ENCODE peak calls at places on chromosomes 11 and 22, in ten cellular contexts. One of them, this sample, is unnamed.

GRCh38 chr11:6111635-6112034 is 4.2 kb downstream of the OR56B4 start:
- DNase-seq in progenitor cell of endocrine pancreas: no peak
- DNase-seq in transverse colon: no peak
- DNase-seq in NCI-H1105 treated with DMSO at 0.1 percent for 48 hours: no peak
- DNase-seq in AG08395: no peak
- DNase-seq in activated CD4-positive, alpha-beta T cell treated with anti-CD3 and anti-CD28 coated beads, Interleukin-2, amount 50 U/mL, for 1 hour: no peak
- DNase-seq in HCT116: no peak
- DNase-seq in left lung: no peak
- DNase-seq in hepatic stellate cell: no peak
- DNase-seq in CD8-positive, alpha-beta T cell: no peak
- DNase-seq in this sample: no peak

GRCh38 chr22:48729499-48730171 is 1098.0 kb downstream of the BRD1 start:
- DNase-seq in progenitor cell of endocrine pancreas: no peak
- DNase-seq in transverse colon: no peak
- DNase-seq in NCI-H1105 treated with DMSO at 0.1 percent for 48 hours: no peak
- DNase-seq in AG08395: no peak
- DNase-seq in activated CD4-positive, alpha-beta T cell treated with anti-CD3 and anti-CD28 coated beads, Interleukin-2, amount 50 U/mL, for 1 hour: no peak
- DNase-seq in HCT116: no peak
- DNase-seq in left lung: peak
- DNase-seq in hepatic stellate cell: no peak
- DNase-seq in CD8-positive, alpha-beta T cell: no peak
- DNase-seq in this sample: no peak

GRCh38 chr11:37124384-37124783 is 526.3 kb upstream of the RAG2 start:
- DNase-seq in progenitor cell of endocrine pancreas: no peak
- DNase-seq in transverse colon: no peak
- DNase-seq in NCI-H1105 treated with DMSO at 0.1 percent for 48 hours: no peak
- DNase-seq in AG08395: no peak
- DNase-seq in activated CD4-positive, alpha-beta T cell treated with anti-CD3 and anti-CD28 coated beads, Interleukin-2, amount 50 U/mL, for 1 hour: no peak
- DNase-seq in HCT116: no peak
- DNase-seq in left lung: no peak
- DNase-seq in hepatic stellate cell: no peak
- DNase-seq in CD8-positive, alpha-beta T cell: no peak
- DNase-seq in this sample: no peak

GRCh38 chr11:119726585-119727522 is 2.1 kb downstream of the NECTIN1 start:
- DNase-seq in progenitor cell of endocrine pancreas: no peak
- DNase-seq in transverse colon: no peak
- DNase-seq in NCI-H1105 treated with DMSO at 0.1 percent for 48 hours: no peak
- DNase-seq in AG08395: no peak
- DNase-seq in activated CD4-positive, alpha-beta T cell treated with anti-CD3 and anti-CD28 coated beads, Interleukin-2, amount 50 U/mL, for 1 hour: no peak
- DNase-seq in HCT116: no peak
- DNase-seq in left lung: peak
- DNase-seq in hepatic stellate cell: no peak
- DNase-seq in CD8-positive, alpha-beta T cell: no peak
- DNase-seq in this sample: no peak

GRCh38 chr11:19253149-19253540 is 12.4 kb upstream of the E2F8 start:
- DNase-seq in progenitor cell of endocrine pancreas: no peak
- DNase-seq in transverse colon: peak
- DNase-seq in NCI-H1105 treated with DMSO at 0.1 percent for 48 hours: peak
- DNase-seq in AG08395: no peak
- DNase-seq in activated CD4-positive, alpha-beta T cell treated with anti-CD3 and anti-CD28 coated beads, Interleukin-2, amount 50 U/mL, for 1 hour: no peak
- DNase-seq in HCT116: no peak
- DNase-seq in left lung: no peak
- DNase-seq in hepatic stellate cell: no peak
- DNase-seq in CD8-positive, alpha-beta T cell: no peak
- DNase-seq in this sample: no peak

GRCh38 chr22:46593211-46593676 is 26.9 kb upstream of the GRAMD4 start:
- DNase-seq in progenitor cell of endocrine pancreas: no peak
- DNase-seq in transverse colon: peak
- DNase-seq in NCI-H1105 treated with DMSO at 0.1 percent for 48 hours: no peak
- DNase-seq in AG08395: no peak
- DNase-seq in activated CD4-positive, alpha-beta T cell treated with anti-CD3 and anti-CD28 coated beads, Interleukin-2, amount 50 U/mL, for 1 hour: no peak
- DNase-seq in HCT116: no peak
- DNase-seq in left lung: peak
- DNase-seq in hepatic stellate cell: no peak
- DNase-seq in CD8-positive, alpha-beta T cell: peak
- DNase-seq in this sample: peak

GRCh38 chr11:23961503-23962338 is 535.1 kb upstream of the LUZP2 start:
- DNase-seq in progenitor cell of endocrine pancreas: no peak
- DNase-seq in transverse colon: no peak
- DNase-seq in NCI-H1105 treated with DMSO at 0.1 percent for 48 hours: no peak
- DNase-seq in AG08395: no peak
- DNase-seq in activated CD4-positive, alpha-beta T cell treated with anti-CD3 and anti-CD28 coated beads, Interleukin-2, amount 50 U/mL, for 1 hour: no peak
- DNase-seq in HCT116: no peak
- DNase-seq in left lung: no peak
- DNase-seq in hepatic stellate cell: no peak
- DNase-seq in CD8-positive, alpha-beta T cell: no peak
- DNase-seq in this sample: no peak

GRCh38 chr11:118438314-118438931 is 2.1 kb downstream of the KMT2A start:
- DNase-seq in progenitor cell of endocrine pancreas: no peak
- DNase-seq in transverse colon: peak
- DNase-seq in NCI-H1105 treated with DMSO at 0.1 percent for 48 hours: peak
- DNase-seq in AG08395: peak
- DNase-seq in activated CD4-positive, alpha-beta T cell treated with anti-CD3 and anti-CD28 coated beads, Interleukin-2, amount 50 U/mL, for 1 hour: peak
- DNase-seq in HCT116: no peak
- DNase-seq in left lung: no peak
- DNase-seq in hepatic stellate cell: peak
- DNase-seq in CD8-positive, alpha-beta T cell: peak
- DNase-seq in this sample: peak

GRCh38 chr11:80320765-80321164 is 879.9 kb upstream of the TENM4 start:
- DNase-seq in progenitor cell of endocrine pancreas: no peak
- DNase-seq in transverse colon: no peak
- DNase-seq in NCI-H1105 treated with DMSO at 0.1 percent for 48 hours: peak
- DNase-seq in AG08395: no peak
- DNase-seq in activated CD4-positive, alpha-beta T cell treated with anti-CD3 and anti-CD28 coated beads, Interleukin-2, amount 50 U/mL, for 1 hour: no peak
- DNase-seq in HCT116: no peak
- DNase-seq in left lung: no peak
- DNase-seq in hepatic stellate cell: no peak
- DNase-seq in CD8-positive, alpha-beta T cell: no peak
- DNase-seq in this sample: no peak

GRCh38 chr11:128518493-128519207 is 68.7 kb downstream of the ETS1 start:
- DNase-seq in progenitor cell of endocrine pancreas: no peak
- DNase-seq in transverse colon: no peak
- DNase-seq in NCI-H1105 treated with DMSO at 0.1 percent for 48 hours: no peak
- DNase-seq in AG08395: no peak
- DNase-seq in activated CD4-positive, alpha-beta T cell treated with anti-CD3 and anti-CD28 coated beads, Interleukin-2, amount 50 U/mL, for 1 hour: no peak
- DNase-seq in HCT116: no peak
- DNase-seq in left lung: no peak
- DNase-seq in hepatic stellate cell: no peak
- DNase-seq in CD8-positive, alpha-beta T cell: no peak
- DNase-seq in this sample: no peak

GRCh38 chr22:31618057-31618456 is 44.0 kb downstream of the PISD start:
- DNase-seq in progenitor cell of endocrine pancreas: no peak
- DNase-seq in transverse colon: no peak
- DNase-seq in NCI-H1105 treated with DMSO at 0.1 percent for 48 hours: peak
- DNase-seq in AG08395: no peak
- DNase-seq in activated CD4-positive, alpha-beta T cell treated with anti-CD3 and anti-CD28 coated beads, Interleukin-2, amount 50 U/mL, for 1 hour: no peak
- DNase-seq in HCT116: no peak
- DNase-seq in left lung: no peak
- DNase-seq in hepatic stellate cell: no peak
- DNase-seq in CD8-positive, alpha-beta T cell: no peak
- DNase-seq in this sample: no peak

GRCh38 chr22:48615171-48616008 is 1212.3 kb downstream of the BRD1 start:
- DNase-seq in progenitor cell of endocrine pancreas: no peak
- DNase-seq in transverse colon: no peak
- DNase-seq in NCI-H1105 treated with DMSO at 0.1 percent for 48 hours: no peak
- DNase-seq in AG08395: no peak
- DNase-seq in activated CD4-positive, alpha-beta T cell treated with anti-CD3 and anti-CD28 coated beads, Interleukin-2, amount 50 U/mL, for 1 hour: no peak
- DNase-seq in HCT116: no peak
- DNase-seq in left lung: peak
- DNase-seq in hepatic stellate cell: no peak
- DNase-seq in CD8-positive, alpha-beta T cell: no peak
- DNase-seq in this sample: no peak

GRCh38 chr22:37983860-37984791 is at the start of gene SOX10:
- DNase-seq in progenitor cell of endocrine pancreas: no peak
- DNase-seq in transverse colon: no peak
- DNase-seq in NCI-H1105 treated with DMSO at 0.1 percent for 48 hours: no peak
- DNase-seq in AG08395: no peak
- DNase-seq in activated CD4-positive, alpha-beta T cell treated with anti-CD3 and anti-CD28 coated beads, Interleukin-2, amount 50 U/mL, for 1 hour: no peak
- DNase-seq in HCT116: no peak
- DNase-seq in left lung: no peak
- DNase-seq in hepatic stellate cell: no peak
- DNase-seq in CD8-positive, alpha-beta T cell: no peak
- DNase-seq in this sample: no peak

GRCh38 chr11:132343445-132343844 is 973.0 kb downstream of the NTM start:
- DNase-seq in progenitor cell of endocrine pancreas: no peak
- DNase-seq in transverse colon: no peak
- DNase-seq in NCI-H1105 treated with DMSO at 0.1 percent for 48 hours: no peak
- DNase-seq in AG08395: no peak
- DNase-seq in activated CD4-positive, alpha-beta T cell treated with anti-CD3 and anti-CD28 coated beads, Interleukin-2, amount 50 U/mL, for 1 hour: no peak
- DNase-seq in HCT116: no peak
- DNase-seq in left lung: no peak
- DNase-seq in hepatic stellate cell: no peak
- DNase-seq in CD8-positive, alpha-beta T cell: no peak
- DNase-seq in this sample: no peak

GRCh38 chr11:17744151-17744940 is 9.8 kb downstream of the KCNC1 start:
- DNase-seq in progenitor cell of endocrine pancreas: no peak
- DNase-seq in transverse colon: no peak
- DNase-seq in NCI-H1105 treated with DMSO at 0.1 percent for 48 hours: no peak
- DNase-seq in AG08395: peak
- DNase-seq in activated CD4-positive, alpha-beta T cell treated with anti-CD3 and anti-CD28 coated beads, Interleukin-2, amount 50 U/mL, for 1 hour: no peak
- DNase-seq in HCT116: no peak
- DNase-seq in left lung: peak
- DNase-seq in hepatic stellate cell: no peak
- DNase-seq in CD8-positive, alpha-beta T cell: no peak
- DNase-seq in this sample: no peak

GRCh38 chr11:8693555-8693954 is 11.0 kb downstream of the RPL27A start:
- DNase-seq in progenitor cell of endocrine pancreas: no peak
- DNase-seq in transverse colon: no peak
- DNase-seq in NCI-H1105 treated with DMSO at 0.1 percent for 48 hours: no peak
- DNase-seq in AG08395: no peak
- DNase-seq in activated CD4-positive, alpha-beta T cell treated with anti-CD3 and anti-CD28 coated beads, Interleukin-2, amount 50 U/mL, for 1 hour: no peak
- DNase-seq in HCT116: no peak
- DNase-seq in left lung: no peak
- DNase-seq in hepatic stellate cell: no peak
- DNase-seq in CD8-positive, alpha-beta T cell: no peak
- DNase-seq in this sample: no peak

GRCh38 chr11:15748107-15748506 is 608.2 kb downstream of the SOX6 start:
- DNase-seq in progenitor cell of endocrine pancreas: no peak
- DNase-seq in transverse colon: no peak
- DNase-seq in NCI-H1105 treated with DMSO at 0.1 percent for 48 hours: no peak
- DNase-seq in AG08395: no peak
- DNase-seq in activated CD4-positive, alpha-beta T cell treated with anti-CD3 and anti-CD28 coated beads, Interleukin-2, amount 50 U/mL, for 1 hour: no peak
- DNase-seq in HCT116: no peak
- DNase-seq in left lung: no peak
- DNase-seq in hepatic stellate cell: no peak
- DNase-seq in CD8-positive, alpha-beta T cell: no peak
- DNase-seq in this sample: no peak

This sample was measured in GM20000.